ENCODE peak calls at places on chromosome 14, in four cellular contexts. One of them, this sample, is unnamed.

GRCh38 chr14:104290756-104291122 is 152.4 kb downstream of the KIF26A start:
- DNase-seq in HepG2: no peak
- DNase-seq in HCT116: no peak
- DNase-seq in SK-N-SH: peak; percentile 27
- DNase-seq in this sample: no peak

GRCh38 chr14:77009014-77009413 is 19.5 kb downstream of the IRF2BPL start:
- DNase-seq in HepG2: no peak
- DNase-seq in HCT116: no peak
- DNase-seq in SK-N-SH: no peak
- DNase-seq in this sample: peak; percentile 84

GRCh38 chr14:30757082-30757481 is 117.3 kb upstream of the COCH start:
- DNase-seq in HepG2: no peak
- DNase-seq in HCT116: no peak
- DNase-seq in SK-N-SH: no peak
- DNase-seq in this sample: no peak

GRCh38 chr14:34883954-34884353 is 8.8 kb upstream of the BAZ1A start:
- DNase-seq in HepG2: peak; percentile 50
- DNase-seq in HCT116: no peak
- DNase-seq in SK-N-SH: no peak
- DNase-seq in this sample: no peak

GRCh38 chr14:37150414-37150813 is 22.0 kb downstream of the SLC25A21 start:
- DNase-seq in HepG2: peak; percentile 63
- DNase-seq in HCT116: no peak
- DNase-seq in SK-N-SH: peak; percentile 5
- DNase-seq in this sample: peak; percentile 60

GRCh38 chr14:75371297-75371696 is 56.5 kb upstream of the JDP2 start:
- DNase-seq in HepG2: no peak
- DNase-seq in HCT116: no peak
- DNase-seq in SK-N-SH: no peak
- DNase-seq in this sample: no peak

GRCh38 chr14:103641181-103641580 is 12.2 kb downstream of the KLC1 start:
- DNase-seq in HepG2: no peak
- DNase-seq in HCT116: no peak
- DNase-seq in SK-N-SH: no peak
- DNase-seq in this sample: no peak

GRCh38 chr14:52692248-52692962 is 3.0 kb downstream of the ERO1A start:
- DNase-seq in HepG2: no peak
- DNase-seq in HCT116: no peak
- DNase-seq in SK-N-SH: peak; percentile 66
- DNase-seq in this sample: no peak

GRCh38 chr14:101183376-101184103 is 280.0 kb upstream of the RTL1 start:
- DNase-seq in HepG2: peak; percentile 36
- DNase-seq in HCT116: no peak
- DNase-seq in SK-N-SH: peak; percentile 48
- DNase-seq in this sample: peak; percentile 18

GRCh38 chr14:68286667-68287066 is 467.1 kb downstream of the RAD51B start:
- DNase-seq in HepG2: no peak
- DNase-seq in HCT116: no peak
- DNase-seq in SK-N-SH: no peak
- DNase-seq in this sample: no peak

GRCh38 chr14:93792391-93792790 is 4.1 kb upstream of the PRIMA1 start:
- DNase-seq in HepG2: no peak
- DNase-seq in HCT116: no peak
- DNase-seq in SK-N-SH: no peak
- DNase-seq in this sample: no peak

GRCh38 chr14:103662591-103662990 is 33.6 kb downstream of the KLC1 start:
- DNase-seq in HepG2: no peak
- DNase-seq in HCT116: no peak
- DNase-seq in SK-N-SH: no peak
- DNase-seq in this sample: no peak

GRCh38 chr14:104146651-104147345 is 8.4 kb downstream of the KIF26A start:
- DNase-seq in HepG2: no peak
- DNase-seq in HCT116: no peak
- DNase-seq in SK-N-SH: no peak
- DNase-seq in this sample: no peak

GRCh38 chr14:73755434-73756014 is 41.3 kb upstream of the PNMA1 start:
- DNase-seq in HepG2: no peak
- DNase-seq in HCT116: no peak
- DNase-seq in SK-N-SH: no peak
- DNase-seq in this sample: peak; percentile 63

GRCh38 chr14:20409226-20409625 is 4.1 kb downstream of the TEP1 start:
- DNase-seq in HepG2: no peak
- DNase-seq in HCT116: no peak
- DNase-seq in SK-N-SH: no peak
- DNase-seq in this sample: no peak

DNA sequence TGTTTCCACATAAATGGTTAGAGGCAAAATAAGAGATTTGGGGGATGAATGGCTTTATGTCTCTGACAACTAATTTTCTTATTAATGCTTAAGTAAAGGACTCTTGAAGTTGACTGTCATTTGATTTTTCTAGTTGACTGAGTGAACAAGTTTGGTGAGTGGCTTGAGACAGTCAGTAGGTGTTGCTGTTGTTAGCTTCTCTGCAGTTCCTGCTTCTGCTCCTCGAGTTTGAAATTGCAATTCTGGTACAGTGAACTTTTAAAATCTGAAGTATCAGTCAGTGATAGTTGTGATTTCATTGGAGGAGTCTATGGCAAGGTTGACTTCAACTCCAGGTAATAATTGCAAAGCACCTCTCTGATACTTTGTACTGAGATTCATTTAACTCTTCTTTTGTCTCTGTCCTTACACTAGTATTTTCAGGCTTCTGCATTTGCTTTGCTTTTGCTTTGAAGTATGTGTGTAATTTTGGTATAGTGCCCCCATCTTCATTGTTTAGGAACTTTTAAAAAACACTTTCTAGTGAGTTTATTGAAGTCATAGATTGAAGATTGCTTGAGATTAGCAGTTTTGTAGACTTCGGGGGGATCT is 415.5 kb downstream of the PCNX1 start:
- DNase-seq in HepG2: no peak
- DNase-seq in HCT116: no peak
- DNase-seq in SK-N-SH: peak; percentile 24
- DNase-seq in this sample: peak; percentile 76
- TF ChIP-seq JUND in HepG2: no peak
- TF ChIP-seq JUND in HCT116: no peak
- TF ChIP-seq JUND in SK-N-SH: no peak
- TF ChIP-seq JUND in this sample: no peak

DNA sequence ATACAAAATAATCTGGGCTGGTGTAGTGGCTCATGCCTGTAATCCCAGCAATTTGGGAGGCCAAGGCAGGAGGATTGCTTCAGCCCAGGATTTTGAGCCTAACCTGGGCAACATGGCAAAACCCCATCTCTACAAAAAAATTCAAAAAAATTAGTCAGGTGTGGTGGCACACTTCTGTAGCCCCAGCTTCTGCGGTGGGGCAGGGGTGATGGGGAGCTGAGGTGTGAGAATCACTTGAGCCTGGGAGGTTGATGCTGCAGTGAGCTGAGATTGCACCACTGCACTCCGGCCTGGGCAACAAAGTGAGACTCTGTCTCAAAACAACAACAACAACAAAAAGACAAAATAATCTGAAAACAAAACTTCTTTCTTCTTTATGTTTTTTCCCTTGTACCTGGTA is 66.0 kb downstream of the TC2N start:
- DNase-seq in HepG2: no peak
- DNase-seq in HCT116: no peak
- DNase-seq in SK-N-SH: no peak
- DNase-seq in this sample: no peak
- TF ChIP-seq JUND in HepG2: no peak
- TF ChIP-seq JUND in HCT116: no peak
- TF ChIP-seq JUND in SK-N-SH: no peak
- TF ChIP-seq JUND in this sample: no peak

GRCh38 chr14:62409909-62410308 is 635.3 kb downstream of the KCNH5 start:
- DNase-seq in HepG2: no peak
- DNase-seq in HCT116: no peak
- DNase-seq in SK-N-SH: no peak
- DNase-seq in this sample: no peak
- TF ChIP-seq JUND in HepG2: no peak
- TF ChIP-seq JUND in HCT116: no peak
- TF ChIP-seq JUND in SK-N-SH: no peak
- TF ChIP-seq JUND in this sample: no peak

DNA sequence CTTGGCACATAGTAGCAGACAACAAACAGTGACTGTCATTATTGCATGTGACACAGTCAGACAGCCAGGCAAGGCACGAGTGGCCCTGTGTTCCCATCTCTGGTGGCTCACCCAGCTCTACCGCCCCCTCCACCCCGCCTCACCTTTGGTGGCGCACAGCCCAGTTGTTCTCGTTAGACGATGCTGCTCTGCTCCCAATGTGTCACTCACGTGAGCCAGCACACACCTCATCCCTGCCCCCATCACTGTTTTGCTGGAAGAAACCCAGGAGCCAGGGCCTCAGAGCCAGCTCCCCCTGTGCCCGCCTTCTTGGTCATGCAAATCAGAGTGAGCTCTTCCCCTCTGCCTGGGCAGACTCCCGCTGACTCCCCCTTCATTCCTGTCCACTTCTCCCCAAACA is 113.4 kb downstream of the CALM1 start:
- DNase-seq in HepG2: no peak
- DNase-seq in HCT116: no peak
- DNase-seq in SK-N-SH: no peak
- DNase-seq in this sample: no peak
- TF ChIP-seq JUND in HepG2: no peak
- TF ChIP-seq JUND in HCT116: no peak
- TF ChIP-seq JUND in SK-N-SH: no peak
- TF ChIP-seq JUND in this sample: no peak

GRCh38 chr14:99730876-99731351 is 46.8 kb downstream of the CYP46A1 start:
- DNase-seq in HepG2: no peak
- DNase-seq in HCT116: no peak
- DNase-seq in SK-N-SH: no peak
- DNase-seq in this sample: no peak
- TF ChIP-seq JUND in HepG2: no peak
- TF ChIP-seq JUND in HCT116: no peak
- TF ChIP-seq JUND in SK-N-SH: no peak
- TF ChIP-seq JUND in this sample: no peak

DNA sequence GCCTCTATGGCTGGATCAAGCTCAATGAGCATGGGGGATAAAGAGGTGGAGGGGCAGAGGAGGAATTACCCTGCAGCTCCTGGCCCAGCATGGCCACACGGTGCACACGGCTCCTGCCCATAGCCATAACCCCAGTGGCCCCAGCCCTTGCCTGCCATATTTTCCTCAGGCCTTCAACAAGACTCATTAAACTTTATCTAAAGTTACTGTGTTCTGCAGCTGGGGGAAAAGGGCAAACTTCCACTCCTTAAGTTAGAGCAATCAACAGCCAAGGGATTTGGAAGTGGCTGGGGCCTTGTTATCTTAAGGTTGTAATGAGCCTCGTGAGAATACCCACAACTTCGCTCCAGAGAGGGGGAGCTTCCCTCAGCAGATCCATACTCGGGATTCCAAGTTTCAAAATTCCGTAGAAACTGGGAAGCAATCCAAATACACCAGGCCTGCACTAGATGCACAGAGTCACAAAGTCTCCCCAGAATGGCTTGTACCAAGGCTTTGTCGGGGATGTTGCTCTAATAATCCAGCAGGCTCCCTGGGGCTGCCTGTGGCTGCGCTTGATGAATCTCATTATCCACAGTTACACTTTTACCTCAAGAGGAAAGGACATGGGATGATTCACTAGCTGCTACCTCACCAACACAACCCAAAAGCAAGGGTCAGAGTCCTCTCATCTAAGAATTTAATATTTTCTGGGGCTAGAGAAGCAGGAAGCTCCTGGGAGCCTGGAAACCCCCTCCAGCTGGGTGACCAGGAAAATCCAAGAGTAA is 13.0 kb upstream of the OR6J1 start:
- DNase-seq in HepG2: no peak
- DNase-seq in HCT116: no peak
- DNase-seq in SK-N-SH: no peak
- DNase-seq in this sample: no peak
- TF ChIP-seq JUND in HepG2: no peak
- TF ChIP-seq JUND in HCT116: no peak
- TF ChIP-seq JUND in SK-N-SH: no peak
- TF ChIP-seq JUND in this sample: no peak

GRCh38 chr14:56422703-56423213 is 156.8 kb upstream of the TMEM260 start:
- DNase-seq in HepG2: peak; percentile 21
- DNase-seq in HCT116: peak; percentile 16
- DNase-seq in SK-N-SH: peak; percentile 28
- DNase-seq in this sample: peak; percentile 65
- TF ChIP-seq JUND in HepG2: no peak
- TF ChIP-seq JUND in HCT116: no peak
- TF ChIP-seq JUND in SK-N-SH: no peak
- TF ChIP-seq JUND in this sample: no peak

GRCh38 chr14:78228702-78229327 is 58.6 kb downstream of the NRXN3 start:
- DNase-seq in HepG2: no peak
- DNase-seq in HCT116: no peak
- DNase-seq in SK-N-SH: no peak
- DNase-seq in this sample: no peak

GRCh38 chr14:78232666-78233065 is 62.5 kb downstream of the NRXN3 start:
- DNase-seq in HepG2: no peak
- DNase-seq in HCT116: no peak
- DNase-seq in SK-N-SH: no peak
- DNase-seq in this sample: no peak

GRCh38 chr14:78222746-78223145 is 52.6 kb downstream of the NRXN3 start:
- DNase-seq in HepG2: no peak
- DNase-seq in HCT116: no peak
- DNase-seq in SK-N-SH: no peak
- DNase-seq in this sample: no peak

DNA sequence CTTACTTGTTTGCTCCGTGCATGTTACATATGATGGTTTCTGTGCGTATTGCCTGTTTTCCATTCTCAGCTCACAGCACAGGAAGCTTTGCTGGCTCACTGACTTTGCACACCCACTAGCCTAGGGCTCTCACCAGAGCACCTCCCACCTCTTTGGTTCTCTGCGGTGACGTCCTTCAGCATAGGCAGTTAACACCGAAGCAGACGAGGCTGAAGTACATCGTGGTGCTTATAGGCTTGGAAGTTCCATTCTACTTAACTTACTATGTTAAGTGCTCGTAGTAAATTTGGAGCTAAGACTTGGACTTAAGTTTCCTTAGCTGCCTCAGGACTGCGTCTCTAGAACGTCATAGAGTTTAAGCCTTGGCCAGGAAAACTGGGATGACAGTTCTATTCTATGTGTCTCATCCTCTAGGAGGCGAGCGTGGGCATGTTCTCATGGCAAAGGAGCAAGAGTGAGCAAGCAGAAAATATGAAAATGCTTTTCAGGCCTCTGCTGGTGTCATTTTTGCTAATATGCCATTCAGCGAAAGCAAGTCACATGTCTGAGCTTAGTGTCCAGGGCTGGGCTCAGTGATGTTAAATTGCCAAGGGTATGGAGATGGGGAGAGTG is 57.4 kb downstream of the NRXN3 start:
- DNase-seq in HepG2: no peak
- DNase-seq in HCT116: no peak
- DNase-seq in SK-N-SH: no peak
- DNase-seq in this sample: no peak
- TF ChIP-seq JUND in HepG2: no peak
- TF ChIP-seq JUND in HCT116: no peak
- TF ChIP-seq JUND in SK-N-SH: no peak
- TF ChIP-seq JUND in this sample: no peak

DNA sequence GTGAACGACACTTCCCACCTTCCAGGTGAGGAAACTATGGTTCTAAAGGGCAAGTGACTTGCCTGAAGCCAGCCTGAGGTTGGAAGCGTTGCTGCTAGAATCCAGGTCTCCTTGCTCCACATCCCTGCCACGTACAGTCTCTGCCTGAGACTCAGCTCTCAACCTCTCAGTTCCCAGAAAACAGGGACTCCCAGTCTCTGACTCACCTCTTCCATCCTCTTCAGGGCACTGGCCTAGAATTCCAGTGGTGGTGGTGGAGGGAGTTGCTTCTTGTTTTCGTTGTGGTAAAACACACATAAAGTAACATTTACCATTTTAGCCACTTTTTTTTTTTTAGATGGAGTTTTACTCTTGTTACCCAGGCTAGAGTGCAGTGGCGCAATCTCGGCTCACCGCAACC is 7.3 kb downstream of the GPR68 start:
- DNase-seq in HepG2: no peak
- DNase-seq in HCT116: no peak
- DNase-seq in SK-N-SH: no peak
- DNase-seq in this sample: no peak
- TF ChIP-seq JUND in HepG2: no peak
- TF ChIP-seq JUND in HCT116: no peak
- TF ChIP-seq JUND in SK-N-SH: no peak
- TF ChIP-seq JUND in this sample: no peak

This sample was measured in T47D.